ENCODE peak calls at places on chromosome 7, in four cellular contexts. One of them, this sample, is unnamed.

GRCh38 chr7:26375604-26376207 is 84.0 kb downstream of the SNX10 start:
- DNase-seq in A673: no peak
- DNase-seq in right cardiac atrium: no peak
- DNase-seq in HuH-7: no peak
- DNase-seq in this sample: no peak

GRCh38 chr7:157576415-157576814 is 239.6 kb downstream of the DNAJB6 start:
- DNase-seq in right cardiac atrium: peak
- DNase-seq in A673: no peak
- DNase-seq in HuH-7: no peak
- DNase-seq in this sample: no peak

GRCh38 chr7:34886856-34887255 is 150.4 kb downstream of the DPY19L1 start:
- DNase-seq in right cardiac atrium: no peak
- DNase-seq in HuH-7: no peak
- DNase-seq in A673: no peak
- DNase-seq in this sample: no peak

GRCh38 chr7:155758348-155758747 is 53.9 kb downstream of the SHH start:
- DNase-seq in HuH-7: no peak
- DNase-seq in A673: peak
- DNase-seq in right cardiac atrium: no peak
- DNase-seq in this sample: no peak

GRCh38 chr7:101625076-101625914 is 3.8 kb downstream of the MYL10 start:
- DNase-seq in A673: peak
- DNase-seq in HuH-7: no peak
- DNase-seq in right cardiac atrium: peak
- DNase-seq in this sample: no peak

GRCh38 chr7:50824882-50825281 is 42.2 kb upstream of the GRB10 start:
- DNase-seq in HuH-7: no peak
- DNase-seq in right cardiac atrium: no peak
- DNase-seq in A673: no peak
- DNase-seq in this sample: no peak

GRCh38 chr7:101828308-101829020 is 11.0 kb downstream of the CUX1 start:
- DNase-seq in right cardiac atrium: no peak
- DNase-seq in HuH-7: no peak
- DNase-seq in A673: no peak
- DNase-seq in this sample: no peak

GRCh38 chr7:102449136-102449535 is 15.5 kb downstream of the ALKBH4 start:
- DNase-seq in A673: no peak
- DNase-seq in HuH-7: no peak
- DNase-seq in right cardiac atrium: no peak
- DNase-seq in this sample: no peak

This sample was measured in BJ.